ENCODE peak calls at places on chromosomes 7 and 10, in four cellular contexts. F is HepG2, I is K562, L is neural progenitor cell. J is an unnamed sample. For H3K4me1, the result is how much of the 10 kb centered on the place peaks cover.

GRCh38 chr7:68038621-68039314 is 1042.1 kb downstream of the TYW1 start:
- DNase-seq in F (peak), I (no peak), L (no peak), J (peak)

GRCh38 chr7:68613897-68614296 is 984.4 kb upstream of the AUTS2 start:
- DNase-seq in F (no peak), I (no peak), L (no peak), J (no peak)

GRCh38 chr7:100563809-100564400 is 9.8 kb downstream of the SAP25 start:
- DNase-seq in F (no peak), I (peak), L (peak), J (peak)

GRCh38 chr7:79398145-79398749 is 55.2 kb downstream of the MAGI2 start:
- DNase-seq in F (no peak), I (no peak), L (no peak), J (no peak)

GRCh38 chr10:132560248-132560731 is 22.7 kb downstream of the INPP5A start:
- DNase-seq in F (no peak), I (no peak), L (no peak), J (no peak)

GRCh38 chr7:139660317-139661042 is 117.3 kb downstream of the HIPK2 start:
- DNase-seq in F (peak), I (peak), L (peak), J (peak)

GRCh38 chr7:47239927-47240570 is 341.9 kb downstream of the TNS3 start:
- DNase-seq in F (no peak), I (no peak), L (no peak), J (no peak)

GRCh38 chr10:26860026-26860541 is 674 bp downstream of the ABI1 start:
- DNase-seq in F (peak), I (peak), L (peak), J (peak)

GRCh38 chr7:12833829-12834228 is 146.4 kb downstream of the ARL4A start:
- DNase-seq in F (no peak), I (no peak), L (no peak), J (no peak)

GRCh38 chr7:29843738-29844137 is 37.4 kb downstream of the WIPF3 start:
- DNase-seq in F (no peak), I (no peak), L (no peak), J (no peak)

GRCh38 chr7:141654551-141654950 is 47.4 kb downstream of the DENND11 start:
- DNase-seq in F (peak), I (peak), L (peak), J (peak)

GRCh38 chr10:104680467-104681401 is 39.6 kb downstream of the SORCS3 start:
- DNase-seq in F (no peak), I (no peak), L (peak), J (peak)

GRCh38 chr10:68223535-68224165 is 8.3 kb downstream of the ATOH7 start:
- DNase-seq in F (peak), I (no peak), L (peak), J (peak)

GRCh38 chr7:52507546-52507945 is 527.9 kb upstream of the POM121L12 start:
- DNase-seq in F (no peak), I (no peak), L (no peak), J (no peak)

GRCh38 chr10:32112055-32112454 is 55.8 kb upstream of the KIF5B start:
- DNase-seq in F (peak), I (no peak), L (no peak), J (no peak)

GRCh38 chr10:3780766-3781457 is 4.1 kb downstream of the KLF6 start:
- DNase-seq in F (no peak), I (no peak), L (no peak), J (no peak)

GRCh38 chr10:46787321-46787615 is 124.0 kb upstream of the PTPN20 start:
- DNase-seq in F (peak), I (peak), L (no peak), J (peak)

GRCh38 chr7:3430588-3430987 is 129.5 kb downstream of the SDK1 start:
- DNase-seq in F (no peak), I (no peak), L (peak), J (no peak)

GRCh38 chr10:20623561-20623960 is 273.6 kb downstream of the NEBL start:
- DNase-seq in F (no peak), I (no peak), L (no peak), J (no peak)
- H3K27ac ChIP-seq in F (no peak), I (no peak), L (no peak), J (peak)

DNA sequence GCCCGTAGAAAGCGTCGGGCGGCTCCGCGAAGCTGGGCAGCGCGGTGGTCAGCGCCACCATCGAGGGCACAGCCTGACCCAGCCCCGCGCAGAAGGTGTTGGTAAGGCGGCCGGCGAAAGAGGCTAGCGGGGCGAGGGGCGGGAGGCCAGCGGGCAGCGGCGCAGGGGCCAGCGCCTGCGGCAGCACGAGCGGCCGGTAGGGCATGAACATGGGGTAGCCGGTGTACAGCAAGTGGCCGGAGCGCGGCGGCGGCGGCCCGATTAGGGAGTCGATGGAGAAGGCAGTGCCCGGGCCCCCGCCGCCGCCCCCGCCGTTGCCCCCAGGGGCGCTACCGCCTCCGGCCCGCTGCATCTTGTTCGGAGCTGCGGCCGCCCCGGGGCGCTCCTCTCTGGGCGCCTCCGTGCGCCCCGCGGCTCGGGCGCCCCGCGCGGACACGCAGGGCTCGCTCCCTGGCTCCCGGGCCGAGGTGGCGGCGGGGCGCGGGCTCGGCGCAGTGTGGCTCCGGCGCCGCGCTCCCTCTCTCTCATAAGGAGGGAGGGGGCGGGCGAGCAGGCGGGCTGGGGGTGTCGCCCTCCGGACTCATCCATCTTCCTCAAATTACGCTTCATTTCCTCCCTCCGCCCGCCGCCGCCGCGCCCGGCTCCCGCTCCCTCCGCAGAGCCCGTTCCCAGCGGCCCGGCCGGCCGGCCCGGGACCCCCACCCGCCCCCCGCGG is at the start of gene GBX1:
- DNase-seq in F (no peak), I (peak), L (peak), J (peak)
- TF ChIP-seq EZH2 in F (no peak), I (no peak), L (peak), J (peak)

DNA sequence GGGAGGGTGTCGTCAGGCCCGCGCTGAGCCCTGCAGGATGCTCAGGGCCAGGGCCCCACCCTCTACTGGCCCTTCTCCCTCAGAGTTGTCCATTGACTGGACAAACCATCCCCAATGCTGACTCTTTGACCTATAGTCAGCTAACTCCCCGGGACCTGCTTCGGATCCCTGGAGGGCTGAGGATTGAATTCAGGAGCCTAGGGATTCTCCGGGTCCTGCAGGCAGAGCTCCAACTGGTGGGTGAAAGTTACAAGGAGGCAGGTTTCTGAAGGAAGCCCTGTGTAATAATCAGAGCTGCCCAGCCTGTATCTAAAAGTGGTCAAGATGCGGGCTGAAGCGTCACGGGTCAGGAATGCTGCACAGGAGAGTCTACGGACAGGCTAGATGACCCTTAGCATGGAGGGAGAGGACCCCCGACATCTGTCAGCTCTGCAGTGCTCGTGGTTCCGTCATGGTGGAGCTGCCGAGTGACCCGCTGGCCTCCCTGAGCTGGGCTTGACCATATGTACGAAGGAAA is 602 bp upstream of the CALHM2 start:
- DNase-seq in F (no peak), I (no peak), L (no peak), J (no peak)
- H3K4me1 ChIP-seq in F (under half), I (under half), L (under half), J (under half)

GRCh38 chr7:70597071-70597470 is 534.9 kb upstream of the GALNT17 start:
- DNase-seq in F (no peak), I (no peak), L (no peak), J (no peak)

GRCh38 chr7:70598976-70599375 is 533.0 kb upstream of the GALNT17 start:
- DNase-seq in F (no peak), I (no peak), L (no peak), J (peak)

GRCh38 chr7:70596575-70596891 is 535.4 kb upstream of the GALNT17 start:
- DNase-seq in F (no peak), I (no peak), L (no peak), J (no peak)

GRCh38 chr7:70599446-70600190 is 532.3 kb upstream of the GALNT17 start:
- DNase-seq in F (no peak), I (no peak), L (no peak), J (no peak)

GRCh38 chr7:70595741-70596574 is 536.0 kb upstream of the GALNT17 start:
- DNase-seq in F (no peak), I (no peak), L (peak), J (peak)
- H3K27ac ChIP-seq in F (no peak), I (no peak), L (no peak), J (no peak)

GRCh38 chr7:156642306-156643045 is 1.9 kb downstream of the RNF32 start:
- DNase-seq in F (no peak), I (no peak), L (no peak), J (no peak)
- TF ChIP-seq EZH2 in F (no peak), I (no peak), L (no peak), J (no peak)

GRCh38 chr10:86957471-86958108 is at the start of gene MMRN2:
- DNase-seq in F (no peak), I (no peak), L (no peak), J (no peak)
- H3K4me1 ChIP-seq in F (half or more), I (half or more), L (under half), J (under half)

DNA sequence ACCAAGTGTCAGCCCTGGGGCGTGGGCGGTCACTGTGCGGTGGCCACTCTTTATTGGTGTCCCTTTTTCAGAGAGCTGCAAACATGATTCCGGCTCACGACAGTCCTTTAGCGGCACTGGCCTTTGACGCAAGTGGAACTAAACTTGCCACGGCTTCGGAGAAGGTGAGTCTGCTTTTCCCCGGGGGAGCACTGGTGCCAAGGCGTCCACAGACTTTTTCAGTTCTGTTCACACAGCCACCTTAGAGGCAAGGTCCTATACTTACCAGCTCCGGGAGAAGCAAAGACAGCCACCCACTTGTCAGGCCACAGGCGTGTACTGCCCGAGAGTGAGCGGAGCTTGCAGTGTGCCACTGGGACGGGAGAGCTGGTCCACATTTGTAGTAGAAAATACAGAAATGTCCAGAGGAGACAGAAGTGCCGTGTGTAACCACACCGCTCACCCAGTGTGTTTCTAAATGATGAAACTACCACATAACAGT is 27.9 kb downstream of the WIPI2 start:
- DNase-seq in F (no peak), I (no peak), L (no peak), J (no peak)
- H3K27ac ChIP-seq in F (no peak), I (no peak), L (no peak), J (peak)

DNA sequence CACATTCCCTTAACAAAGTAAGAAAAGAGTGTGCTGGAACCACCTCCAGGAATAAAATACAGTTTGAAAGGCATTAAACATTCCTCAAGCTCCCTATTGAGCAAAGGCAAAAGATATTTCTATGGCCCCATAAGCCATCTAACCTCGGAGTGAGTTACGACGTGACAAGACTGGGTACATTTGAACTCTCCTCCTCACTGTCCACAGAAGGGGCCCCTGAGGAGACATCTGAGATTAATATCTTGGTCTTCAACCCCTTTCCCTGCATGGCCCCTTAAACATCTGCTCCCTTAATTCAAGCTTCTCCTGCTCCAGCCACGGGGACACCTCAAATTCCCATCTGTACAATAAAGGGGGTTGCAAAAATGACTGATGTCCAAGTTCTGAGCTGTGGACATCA is 526 bp downstream of the GIMAP1 start:
- DNase-seq in F (no peak), I (no peak), L (no peak), J (no peak)
- TF ChIP-seq EZH2 in F (no peak), I (no peak), L (no peak), J (no peak)

J was measured in hepatocyte.